ENCODE peak calls at places on chromosomes 12 and 14, in four cellular contexts. F is left ventricle myocardium superior; M is stimulated activated CD4-positive, alpha-beta T cell treated with anti-CD3 and anti-CD28 coated beads, TNF-alpha, amount 100 ng/mL, for 4 hours; R is naive thymus-derived CD4-positive, alpha-beta T cell. W is an unnamed sample.

GRCh38 chr14:105418269-105419054 is 1.2 kb upstream of the MTA1 start:
- DNase-seq in F (no peak), M (no peak), R (no peak), W (no peak)

GRCh38 chr14:60815371-60815770 is 80.8 kb downstream of the MNAT1 start:
- DNase-seq in F (no peak), M (no peak), R (no peak), W (no peak)

GRCh38 chr12:108210001-108210400 is 80.9 kb downstream of the WSCD2 start:
- DNase-seq in F (no peak), M (no peak), R (no peak), W (no peak)

GRCh38 chr14:35404496-35405303 is at the start of gene NFKBIA:
- DNase-seq in F (peak; percentile 96), M (peak; percentile 91), R (peak; percentile 91), W (peak; percentile 96)

GRCh38 chr14:71231521-71232393 is 324.5 kb downstream of the PCNX1 start:
- DNase-seq in F (no peak), M (no peak), R (no peak), W (no peak)

GRCh38 chr12:52527121-52527800 is 7.1 kb upstream of the KRT5 start:
- DNase-seq in F (no peak), M (no peak), R (no peak), W (no peak)

GRCh38 chr12:19263666-19264065 is 134.1 kb downstream of the PLEKHA5 start:
- DNase-seq in F (no peak), M (no peak), R (no peak), W (no peak)

GRCh38 chr12:32893458-32893857 is 3.1 kb downstream of the PKP2 start:
- DNase-seq in F (no peak), M (no peak), R (no peak), W (no peak)

GRCh38 chr14:21978184-21978998 is 304.8 kb upstream of the OR4E1 start:
- DNase-seq in F (peak; percentile 30), M (no peak), R (peak; percentile 41), W (peak; percentile 53)

W was measured in central memory CD4-positive, alpha-beta T cell.